ENCODE peak calls at places on chromosomes 4 and X, in four cellular contexts. F is ELR, P is aorta, A is left ventricle myocardium inferior. B is an unnamed sample.
A peak's percentile ranks its signal among the peaks of the same experiment; 100 is the strongest.

GRCh38 chr4:48139688-48140087 is 5.6 kb upstream of the TXK start:
- DNase-seq in F (peak; percentile 50), P (no peak), A (no peak), B (no peak)

GRCh38 chrX:129932792-129933321 is 26.9 kb downstream of the UTP14A start:
- DNase-seq in A (peak; percentile 24), F (peak; percentile 27), P (peak; percentile 76), B (peak; percentile 69)

GRCh38 chr4:82989567-82990429 is 20.8 kb downstream of the LIN54 start:
- DNase-seq in F (no peak), A (no peak), P (no peak), B (no peak)

GRCh38 chrX:39854772-39855747 is 242.7 kb downstream of the BCOR start:
- DNase-seq in F (no peak), A (no peak), P (no peak), B (no peak)

GRCh38 chr4:15355464-15355863 is 72.4 kb upstream of the C1QTNF7 start:
- DNase-seq in A (no peak), F (no peak), P (no peak), B (no peak)

GRCh38 chr4:124854968-124855367 is 142.4 kb upstream of the ANKRD50 start:
- DNase-seq in A (no peak), F (peak; percentile 2), P (no peak), B (no peak)

GRCh38 chr4:169120624-169121023 is 110.6 kb upstream of the CBR4 start:
- DNase-seq in A (no peak), P (no peak), F (peak; percentile 22), B (no peak)

GRCh38 chr4:3233391-3234071 is 15.4 kb upstream of the MSANTD1 start:
- DNase-seq in F (peak; percentile 38), P (no peak), A (no peak), B (no peak)

GRCh38 chr4:145440292-145441007 is 41.2 kb upstream of the SMAD1 start:
- DNase-seq in P (no peak), F (no peak), A (no peak), B (no peak)

GRCh38 chr4:952881-953573 is 20.3 kb downstream of the DGKQ start:
- DNase-seq in P (peak; percentile 55), A (no peak), F (no peak), B (peak; percentile 12)

GRCh38 chr4:99822734-99823133 is 6.1 kb downstream of the DAPP1 start:
- DNase-seq in P (no peak), F (no peak), A (no peak), B (no peak)

B was measured in tibial artery.